ENCODE peak calls at places on chromosomes 13 and 19, in six cellular contexts. T is ascending aorta, U is left ventricle myocardium inferior, O is thoracic aorta, G is Caco-2, J is adipocyte. Z is an unnamed sample. For H3K36me3, the result is how much of the 10 kb centered on the place peaks cover.

GRCh38 chr19:12208221-12208620 is 45.3 kb downstream of the ZNF136 start:
- DNase-seq in T (no peak), U (no peak), O (no peak), G (no peak), J (no peak), Z (no peak)

GRCh38 chr13:104949840-104950805 is 1585.3 kb downstream of the EFNB2 start:
- DNase-seq in T (no peak), U (no peak), O (no peak), G (no peak), J (peak), Z (no peak)

GRCh38 chr13:71577127-71577526 is 289.9 kb downstream of the DACH1 start:
- DNase-seq in T (no peak), U (no peak), O (no peak), G (no peak), J (no peak), Z (peak)

GRCh38 chr13:100297413-100297812 is 208.5 kb downstream of the PCCA start:
- DNase-seq in T (no peak), U (no peak), O (no peak), G (no peak), J (no peak), Z (no peak)

GRCh38 chr13:22061806-22062391 is 391.0 kb downstream of the FGF9 start:
- DNase-seq in T (no peak), U (no peak), O (no peak), G (no peak), J (no peak), Z (no peak)

GRCh38 chr13:90800082-90800746 is 547.3 kb upstream of the MIR17HG start:
- DNase-seq in T (no peak), U (peak), O (no peak), G (no peak), J (no peak), Z (no peak)

GRCh38 chr19:3142292-3142670 is 6.4 kb downstream of the GNA15 start:
- DNase-seq in T (no peak), U (no peak), O (no peak), G (no peak), J (peak), Z (peak)

GRCh38 chr13:27432612-27433210 is 8.3 kb downstream of the GTF3A start:
- DNase-seq in T (no peak), U (no peak), O (no peak), G (no peak), J (no peak), Z (no peak)

GRCh38 chr13:49561064-49561410 is 24.3 kb downstream of the RCBTB1 start:
- DNase-seq in T (no peak), U (no peak), O (no peak), G (peak), J (no peak), Z (no peak)

DNA sequence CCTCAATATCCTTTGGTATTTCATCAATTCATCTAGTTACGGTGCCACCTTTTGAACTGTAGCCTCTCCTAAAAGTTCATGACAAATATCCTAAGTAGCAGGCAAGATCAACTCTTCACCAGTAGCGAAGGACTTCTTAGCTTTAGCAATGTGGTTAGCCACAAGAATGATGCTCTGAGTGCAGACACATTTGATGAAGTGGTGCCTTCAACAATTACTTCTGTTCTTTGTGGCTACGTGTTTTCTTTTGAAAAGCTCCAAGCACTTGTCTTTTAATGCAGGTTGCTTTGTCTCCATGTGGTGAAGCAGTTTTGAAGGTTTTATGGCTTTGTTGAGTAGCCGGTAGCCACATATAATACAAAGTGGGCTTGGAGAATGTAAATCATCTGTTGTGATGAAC is 194.7 kb downstream of the B3GLCT start:
- DNase-seq in T (no peak), U (no peak), O (no peak), G (no peak), J (no peak), Z (no peak)
- H3K36me3 ChIP-seq in T (under half), U (under half), O (under half), G (under half), J (under half), Z (under half)

GRCh38 chr19:47353307-47353712 is 4.2 kb downstream of the DHX34 start:
- DNase-seq in T (no peak), U (peak), O (no peak), G (no peak), J (no peak), Z (no peak)

GRCh38 chr19:47351545-47351944 is 2.4 kb downstream of the DHX34 start:
- DNase-seq in T (no peak), U (no peak), O (no peak), G (no peak), J (peak), Z (peak)

GRCh38 chr19:47350599-47350998 is 1.5 kb downstream of the DHX34 start:
- DNase-seq in T (no peak), U (no peak), O (no peak), G (no peak), J (no peak), Z (no peak)

GRCh38 chr19:47348819-47349795 is at the start of gene DHX34:
- DNase-seq in T (peak), U (peak), O (peak), G (peak), J (peak), Z (peak)

DNA sequence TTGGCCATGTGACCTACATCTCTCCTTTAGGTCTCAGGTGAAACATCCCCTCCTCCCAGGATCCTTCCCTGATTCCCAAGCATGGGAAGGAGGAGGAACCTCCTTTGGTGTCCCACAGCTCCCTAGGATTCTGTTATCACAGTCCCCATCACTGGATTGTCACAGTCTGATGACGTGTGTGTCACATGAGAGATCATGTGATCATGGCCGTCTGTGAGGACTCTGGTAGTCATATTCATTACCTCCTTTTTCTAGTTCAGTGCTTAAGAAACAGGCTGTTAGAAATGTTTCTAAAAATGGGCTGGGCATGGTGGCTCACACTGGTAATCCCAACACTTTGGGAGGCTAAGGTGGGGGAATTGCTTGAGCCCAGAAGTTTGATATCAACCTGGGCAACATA is 3.0 kb downstream of the DHX34 start:
- DNase-seq in T (no peak), U (no peak), O (no peak), G (no peak), J (no peak), Z (no peak)
- H3K36me3 ChIP-seq in T (under half), U (under half), O (under half), G (under half), J (under half), Z (under half)

GRCh38 chr13:51432576-51432975 is 20.3 kb downstream of the INTS6 start:
- DNase-seq in T (no peak), U (no peak), O (no peak), G (no peak), J (no peak), Z (no peak)
- H3K36me3 ChIP-seq in T (under half), U (under half), O (under half), G (under half), J (under half), Z (under half)

GRCh38 chr13:37049810-37050209 is 9.7 kb downstream of the SUPT20H start:
- DNase-seq in T (no peak), U (no peak), O (no peak), G (no peak), J (no peak), Z (no peak)
- H3K36me3 ChIP-seq in T (under half), U (under half), O (under half), G (under half), J (under half), Z (under half)

GRCh38 chr19:52221031-52221430 is 31.2 kb downstream of the PPP2R1A start:
- DNase-seq in T (no peak), U (no peak), O (no peak), G (no peak), J (no peak), Z (no peak)
- H3K36me3 ChIP-seq in T (half or more), U (half or more), O (half or more), G (under half), J (half or more), Z (half or more)

DNA sequence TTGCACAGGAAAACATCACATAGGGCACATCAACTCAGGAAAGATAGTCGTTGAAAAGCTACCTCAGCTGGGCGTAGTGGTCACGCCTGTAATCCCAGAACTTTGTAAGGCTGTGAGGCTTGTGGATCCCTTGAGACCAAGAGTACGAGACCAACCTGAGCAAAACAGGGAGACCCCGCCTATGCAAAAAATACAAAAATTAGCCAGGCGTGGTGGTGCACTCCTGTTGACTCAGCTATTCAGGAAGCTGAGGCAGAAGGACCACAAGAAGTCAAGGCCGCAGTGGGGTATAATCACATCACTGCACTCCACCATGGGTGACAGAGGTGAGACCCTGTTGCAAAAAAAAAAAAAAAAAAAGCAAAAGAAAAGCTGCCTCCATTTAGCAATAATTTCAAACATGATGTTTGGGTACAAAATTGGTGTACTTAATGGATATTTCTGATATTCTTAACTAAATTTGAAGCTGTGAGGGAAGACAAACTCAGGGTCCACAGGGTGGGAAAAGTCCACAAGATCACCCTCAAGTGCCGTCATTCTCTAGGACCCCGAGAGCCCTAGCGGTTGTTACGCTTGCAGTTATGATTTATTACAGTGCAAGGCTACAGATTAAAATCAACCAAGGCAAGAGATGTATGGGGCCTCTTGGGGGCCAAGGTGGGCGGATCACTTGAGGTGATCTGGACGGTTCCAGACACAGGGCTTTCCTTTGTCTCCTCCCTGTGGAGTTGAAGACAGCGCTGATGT is 42.5 kb upstream of the LDLR start:
- DNase-seq in T (no peak), U (no peak), O (no peak), G (no peak), J (no peak), Z (no peak)
- H3K36me3 ChIP-seq in T (under half), U (under half), O (under half), G (under half), J (under half), Z (under half)

DNA sequence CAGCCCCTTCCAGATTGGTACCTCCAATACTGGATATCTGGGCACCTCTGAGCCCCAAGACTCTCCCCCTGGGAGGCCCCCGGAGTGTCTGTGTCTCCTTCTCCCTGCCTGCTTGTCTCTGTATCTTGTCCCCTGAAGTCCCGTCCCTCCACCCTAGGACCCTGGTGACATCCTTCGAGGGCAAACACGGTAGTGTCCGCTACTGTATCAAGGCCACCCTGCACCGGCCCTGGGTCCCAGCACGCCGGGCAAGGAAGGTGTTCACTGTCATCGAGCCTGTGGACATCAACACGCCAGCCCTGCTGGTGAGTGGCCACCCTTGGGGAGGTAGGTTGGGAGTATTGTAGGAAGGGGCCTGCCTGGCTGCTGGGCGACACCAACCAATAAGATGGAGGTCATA is 844 bp downstream of the ARRDC2 start:
- DNase-seq in T (no peak), U (no peak), O (no peak), G (no peak), J (no peak), Z (no peak)
- H3K36me3 ChIP-seq in T (under half), U (half or more), O (under half), G (under half), J (under half), Z (under half)

GRCh38 chr13:110361365-110361911 is 54.4 kb downstream of the COL4A2 start:
- DNase-seq in T (peak), U (peak), O (peak), G (no peak), J (peak), Z (no peak)
- H3K36me3 ChIP-seq in T (under half), U (under half), O (under half), G (under half), J (half or more), Z (under half)

GRCh38 chr19:11165486-11166030 is 10.0 kb upstream of the SPC24 start:
- DNase-seq in T (no peak), U (no peak), O (no peak), G (no peak), J (peak), Z (no peak)
- H3K36me3 ChIP-seq in T (under half), U (half or more), O (under half), G (under half), J (under half), Z (under half)

GRCh38 chr13:77016241-77016812 is 10.6 kb downstream of the FBXL3 start:
- DNase-seq in T (no peak), U (no peak), O (no peak), G (no peak), J (no peak), Z (no peak)

GRCh38 chr13:77019756-77020155 is 7.2 kb downstream of the FBXL3 start:
- DNase-seq in T (no peak), U (no peak), O (no peak), G (no peak), J (no peak), Z (no peak)

GRCh38 chr13:77013853-77014542 is 13.0 kb downstream of the FBXL3 start:
- DNase-seq in T (no peak), U (no peak), O (no peak), G (no peak), J (no peak), Z (no peak)

GRCh38 chr13:77016888-77017623 is 9.9 kb downstream of the FBXL3 start:
- DNase-seq in T (no peak), U (no peak), O (no peak), G (no peak), J (no peak), Z (no peak)

GRCh38 chr13:77014906-77015685 is 11.9 kb downstream of the FBXL3 start:
- DNase-seq in T (no peak), U (no peak), O (no peak), G (no peak), J (no peak), Z (no peak)
- H3K36me3 ChIP-seq in T (half or more), U (half or more), O (half or more), G (under half), J (half or more), Z (under half)

Z was measured in bronchial epithelial cell.